ENCODE peak calls at places on chromosomes 4 and X, in five cellular contexts. A is H54, W is GM04504, F is lower leg skin, N is HuH-7.5. C is an unnamed sample.

GRCh38 chrX:121642415-121642814 is 595.0 kb downstream of the GLUD2 start:
- DNase-seq in A (no peak), W (peak; percentile 3), F (no peak), N (no peak), C (no peak)

GRCh38 chr4:25760518-25761157 is 102.2 kb downstream of the SEL1L3 start:
- DNase-seq in A (no peak), W (no peak), F (no peak), N (peak; percentile 42), C (no peak)

GRCh38 chrX:12970691-12971202 is 4.2 kb upstream of the TMSB4X start:
- DNase-seq in A (no peak), W (no peak), F (no peak), N (peak; percentile 41), C (no peak)

GRCh38 chrX:17547658-17548057 is 172.7 kb downstream of the NHS start:
- DNase-seq in A (peak; percentile 17), W (peak; percentile 56), F (no peak), N (no peak), C (no peak)

GRCh38 chrX:44873415-44874270 is 655 bp downstream of the KDM6A start:
- DNase-seq in A (no peak), W (peak; percentile 26), F (peak; percentile 15), N (no peak), C (peak; percentile 35)

GRCh38 chr4:152310223-152310622 is 225.7 kb downstream of the FBXW7 start:
- DNase-seq in A (no peak), W (no peak), F (no peak), N (no peak), C (no peak)

GRCh38 chr4:106316773-106317409 is 541 bp downstream of the AIMP1 start:
- DNase-seq in A (no peak), W (no peak), F (no peak), N (no peak), C (no peak)

GRCh38 chrX:46737462-46737861 is 21.5 kb downstream of the SLC9A7 start:
- DNase-seq in A (no peak), W (no peak), F (no peak), N (no peak), C (no peak)

GRCh38 chr4:28787947-28788346 is 1927.3 kb downstream of the STIM2 start:
- DNase-seq in A (no peak), W (no peak), F (no peak), N (no peak), C (no peak)

GRCh38 chr4:174314770-174315169 is 31.1 kb downstream of the CEP44 start:
- DNase-seq in A (no peak), W (peak; percentile 25), F (no peak), N (no peak), C (no peak)

GRCh38 chrX:16739574-16739973 is 20.2 kb downstream of the SYAP1 start:
- DNase-seq in A (no peak), W (no peak), F (no peak), N (peak; percentile 17), C (no peak)

GRCh38 chr4:107838138-107838618 is 13.4 kb downstream of the SGMS2 start:
- DNase-seq in A (no peak), W (peak; percentile 17), F (no peak), N (no peak), C (no peak)